ENCODE peak calls at places on chromosomes 1 and 21, in four cellular contexts. B is PC-3, W is cardiac muscle cell, H is fibroblast of mammary gland. S is an unnamed sample.

GRCh38 chr1:235910357-235911299 is 43.9 kb upstream of the LYST start:
- DNase-seq in B (peak; percentile 92), W (peak; percentile 80), H (peak; percentile 99), S (no peak)

GRCh38 chr1:18721776-18722175 is 91.1 kb downstream of the PAX7 start:
- DNase-seq in B (no peak), W (no peak), H (no peak), S (no peak)

GRCh38 chr1:55679971-55680370 is 464.8 kb upstream of the USP24 start:
- DNase-seq in B (no peak), W (no peak), H (no peak), S (no peak)

GRCh38 chr1:66247415-66248208 is 286.3 kb upstream of the SGIP1 start:
- DNase-seq in B (no peak), W (no peak), H (no peak), S (no peak)

GRCh38 chr1:108199231-108199657 is 899 bp downstream of the SLC25A24 start:
- DNase-seq in B (peak; percentile 70), W (peak; percentile 49), H (peak; percentile 31), S (no peak)

GRCh38 chr1:150613061-150613920 is 16.1 kb downstream of the ENSA start:
- DNase-seq in B (peak; percentile 98), W (peak; percentile 87), H (peak; percentile 99), S (no peak)

GRCh38 chr21:45531393-45532215 is 10.6 kb downstream of the SLC19A1 start:
- DNase-seq in B (no peak), W (no peak), H (no peak), S (no peak)

GRCh38 chr1:54987830-54988705 is 7.6 kb downstream of the TMEM61 start:
- DNase-seq in B (no peak), W (peak; percentile 43), H (peak; percentile 22), S (no peak)

GRCh38 chr1:117967472-117967871 is 37.9 kb downstream of the WDR3 start:
- DNase-seq in B (peak; percentile 48), W (peak; percentile 73), H (peak; percentile 61), S (no peak)

GRCh38 chr1:203368624-203369451 is 17.9 kb upstream of the FMOD start:
- DNase-seq in B (peak; percentile 14), W (peak; percentile 95), H (peak; percentile 91), S (no peak)
- TF ChIP-seq CTCF in B (peak; percentile 19), W (peak; percentile 64), H (peak; percentile 57), S (no peak)

DNA sequence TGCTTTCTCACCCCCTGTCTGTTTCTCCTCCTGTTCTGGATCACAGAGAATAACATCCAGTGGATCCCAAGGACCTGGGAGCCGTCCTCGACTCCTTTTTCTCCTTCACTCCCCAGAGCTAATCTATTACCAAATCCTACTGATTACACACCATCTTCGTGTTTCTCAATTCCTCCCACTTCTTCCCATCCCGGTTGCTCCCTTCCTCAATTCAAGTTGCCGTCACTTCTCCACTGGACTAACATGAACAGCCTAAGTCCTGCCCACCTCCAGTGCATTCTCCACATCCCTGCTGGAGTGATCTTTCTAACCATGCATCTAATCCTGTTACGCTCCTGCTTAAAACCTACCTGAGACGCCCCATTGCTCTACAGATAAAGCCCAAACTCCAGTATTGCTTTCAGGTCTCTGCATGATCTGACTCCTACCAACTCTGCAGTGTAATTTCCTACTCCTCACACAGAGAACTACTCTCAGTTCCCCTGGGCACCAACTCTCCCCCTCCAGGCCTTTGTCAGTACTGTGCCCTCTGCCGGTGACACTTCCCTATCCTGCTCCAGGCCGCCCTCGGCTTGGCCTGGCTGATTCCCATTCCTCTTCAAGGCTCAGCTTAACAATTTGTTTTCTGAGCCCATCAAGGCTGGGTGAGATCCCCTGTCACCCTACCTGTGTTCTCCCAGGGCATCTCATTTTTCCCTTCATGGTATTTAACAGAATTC is 2.4 kb downstream of the SLAMF8 start:
- DNase-seq in B (no peak), W (peak; percentile 24), H (peak; percentile 32), S (no peak)
- TF ChIP-seq CTCF in B (no peak), W (peak; percentile 39), H (peak; percentile 26), S (peak; percentile 61)

DNA sequence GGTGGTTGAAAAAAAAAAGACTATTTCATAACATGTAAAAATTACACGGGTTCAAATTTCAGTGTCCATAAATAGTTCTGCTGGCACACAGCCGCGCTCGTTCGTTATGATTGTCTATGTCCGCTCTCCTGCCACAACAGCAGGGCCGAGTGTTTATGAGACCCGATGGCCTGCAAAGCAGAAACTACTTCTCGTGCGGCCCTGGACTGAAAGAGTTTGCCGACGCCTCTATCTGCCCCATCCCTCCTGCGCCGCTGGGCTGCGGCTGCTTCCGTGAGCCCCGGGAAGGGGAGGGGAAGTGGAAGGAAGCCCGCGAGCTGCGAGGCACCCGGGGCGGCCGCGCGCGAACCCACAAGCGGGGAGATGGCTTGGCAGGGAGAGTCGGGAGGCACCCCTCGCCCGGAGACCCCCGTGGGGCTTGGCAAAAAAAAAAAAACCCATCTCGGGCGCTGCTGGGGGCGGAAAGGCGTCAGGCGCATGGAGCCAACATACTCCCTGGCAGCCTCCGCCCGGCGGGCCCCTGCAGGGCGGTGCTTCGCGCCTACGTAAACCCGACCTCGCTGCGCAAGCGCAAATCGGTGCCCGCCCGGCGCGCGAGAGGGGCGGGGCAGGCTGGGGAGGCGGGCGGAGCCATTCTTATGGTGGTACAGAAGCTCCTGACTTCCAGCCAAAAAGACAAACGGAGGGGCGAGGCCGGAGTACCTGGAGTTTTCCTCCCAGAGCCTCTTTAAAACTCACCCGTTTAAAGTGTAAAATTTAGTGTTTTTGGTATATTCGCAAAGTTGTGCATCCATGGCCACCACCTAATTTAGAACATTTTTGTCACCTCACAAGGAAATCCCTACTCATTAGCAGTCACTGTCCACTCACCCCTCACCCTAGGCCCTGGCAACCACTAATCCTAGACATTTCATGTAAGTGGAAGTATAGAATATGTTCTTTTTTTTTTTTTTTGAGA is 8.3 kb downstream of the SLC27A3 start:
- DNase-seq in B (peak; percentile 96), W (peak; percentile 94), H (peak; percentile 84), S (peak; percentile 84)
- TF ChIP-seq CTCF in B (no peak), W (no peak), H (no peak), S (no peak)

DNA sequence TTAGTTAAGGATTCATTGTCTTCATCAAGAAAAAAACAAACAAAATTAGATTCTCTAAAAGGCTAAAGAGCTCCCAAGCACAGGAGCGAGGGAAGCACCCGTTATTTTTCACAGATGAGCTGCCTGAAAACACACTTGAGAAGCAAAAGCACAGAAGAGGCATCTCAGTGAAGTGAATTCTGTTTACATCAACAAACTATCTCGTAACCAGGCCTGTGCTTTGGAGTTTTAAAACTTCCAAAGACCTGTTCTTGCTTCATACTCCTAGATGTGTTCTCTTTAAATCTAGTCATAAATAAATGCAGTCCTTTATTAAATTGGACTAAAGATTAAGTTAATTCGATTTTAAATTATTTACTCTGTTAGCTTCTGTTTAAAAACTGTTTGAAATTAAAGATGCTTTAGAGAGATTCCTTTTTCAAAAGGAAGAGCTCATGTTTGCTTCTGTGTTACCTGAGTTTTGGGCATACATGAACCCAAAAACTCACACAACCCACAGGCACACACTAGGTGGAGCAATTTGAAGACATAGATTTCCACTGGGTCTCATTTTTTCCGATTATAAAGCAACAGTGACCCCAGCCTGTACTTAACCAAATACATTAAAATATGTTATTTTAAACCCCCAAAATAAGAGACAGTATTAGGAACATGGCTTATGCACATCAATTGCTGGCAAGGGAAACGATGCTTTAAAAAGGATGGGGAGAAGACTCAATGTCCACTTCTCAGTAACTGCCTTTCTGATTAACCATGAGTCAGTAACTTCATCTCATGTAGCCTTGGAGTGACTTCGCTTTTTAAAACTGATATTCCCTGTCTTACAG is 648.2 kb downstream of the SMYD3 start:
- DNase-seq in B (peak; percentile 52), W (peak; percentile 59), H (peak; percentile 75), S (no peak)
- TF ChIP-seq CTCF in B (peak; percentile 63), W (peak; percentile 51), H (peak; percentile 55), S (no peak)

GRCh38 chr1:157089789-157090188 is 9.8 kb downstream of the ETV3L start:
- DNase-seq in B (no peak), W (no peak), H (no peak), S (no peak)

GRCh38 chr1:157090196-157090647 is 9.4 kb downstream of the ETV3L start:
- DNase-seq in B (peak; percentile 94), W (peak; percentile 91), H (peak; percentile 91), S (peak; percentile 87)

GRCh38 chr1:157091668-157092273 is 7.8 kb downstream of the ETV3L start:
- DNase-seq in B (no peak), W (no peak), H (no peak), S (no peak)

GRCh38 chr1:157091186-157091585 is 8.4 kb downstream of the ETV3L start:
- DNase-seq in B (no peak), W (no peak), H (no peak), S (no peak)

GRCh38 chr1:157090771-157091170 is 8.8 kb downstream of the ETV3L start:
- DNase-seq in B (no peak), W (no peak), H (no peak), S (no peak)
- TF ChIP-seq CTCF in B (no peak), W (no peak), H (no peak), S (no peak)

S was measured in progenitor cell of endocrine pancreas.